ENCODE peak calls at places on chromosomes 13 and 19, in four cellular contexts. One of them, this sample, is unnamed. For H3K4me1, the result is how much of the 10 kb centered on the place peaks cover.

GRCh38 chr13:112171570-112171965 is 104.6 kb downstream of the SOX1 start:
- DNase-seq in neural progenitor cell: no peak
- DNase-seq in GM23338: no peak
- DNase-seq in CD4-positive, alpha-beta memory T cell: no peak
- DNase-seq in this sample: no peak

GRCh38 chr19:10514211-10515145 is 2.8 kb downstream of the S1PR5 start:
- DNase-seq in neural progenitor cell: peak
- DNase-seq in GM23338: peak
- DNase-seq in CD4-positive, alpha-beta memory T cell: peak
- DNase-seq in this sample: peak

GRCh38 chr13:110690516-110690915 is 15.4 kb downstream of the CARS2 start:
- DNase-seq in neural progenitor cell: no peak
- DNase-seq in GM23338: no peak
- DNase-seq in CD4-positive, alpha-beta memory T cell: no peak
- DNase-seq in this sample: no peak

GRCh38 chr19:46179076-46179740 is 31.2 kb downstream of the IGFL2 start:
- DNase-seq in neural progenitor cell: no peak
- DNase-seq in GM23338: no peak
- DNase-seq in CD4-positive, alpha-beta memory T cell: no peak
- DNase-seq in this sample: no peak

GRCh38 chr13:41813426-41813825 is 147.5 kb downstream of the VWA8 start:
- DNase-seq in neural progenitor cell: no peak
- DNase-seq in GM23338: no peak
- DNase-seq in CD4-positive, alpha-beta memory T cell: no peak
- DNase-seq in this sample: no peak

GRCh38 chr13:37326319-37326718 is 220.9 kb upstream of the CSNK1A1L start:
- DNase-seq in neural progenitor cell: no peak
- DNase-seq in GM23338: no peak
- DNase-seq in CD4-positive, alpha-beta memory T cell: no peak
- DNase-seq in this sample: no peak

GRCh38 chr13:77574076-77574475 is 38.6 kb downstream of the SCEL start:
- DNase-seq in neural progenitor cell: no peak
- DNase-seq in GM23338: no peak
- DNase-seq in CD4-positive, alpha-beta memory T cell: no peak
- DNase-seq in this sample: no peak

GRCh38 chr13:111011899-111012298 is 97.0 kb upstream of the ANKRD10 start:
- DNase-seq in neural progenitor cell: no peak
- DNase-seq in GM23338: no peak
- DNase-seq in CD4-positive, alpha-beta memory T cell: no peak
- DNase-seq in this sample: no peak

GRCh38 chr19:1717970-1718264 is 35.4 kb upstream of the ONECUT3 start:
- DNase-seq in neural progenitor cell: no peak
- DNase-seq in GM23338: no peak
- DNase-seq in CD4-positive, alpha-beta memory T cell: no peak
- DNase-seq in this sample: no peak

GRCh38 chr13:19860884-19861655 is 2.4 kb downstream of the ZMYM5 start:
- DNase-seq in neural progenitor cell: peak
- DNase-seq in GM23338: no peak
- DNase-seq in CD4-positive, alpha-beta memory T cell: no peak
- DNase-seq in this sample: no peak

GRCh38 chr13:40406405-40407138 is 259.9 kb downstream of the FOXO1 start:
- DNase-seq in neural progenitor cell: no peak
- DNase-seq in GM23338: no peak
- DNase-seq in CD4-positive, alpha-beta memory T cell: no peak
- DNase-seq in this sample: no peak

GRCh38 chr19:10010247-10010691 is at the start of gene COL5A3:
- DNase-seq in neural progenitor cell: peak
- DNase-seq in GM23338: peak
- DNase-seq in CD4-positive, alpha-beta memory T cell: no peak
- DNase-seq in this sample: no peak

GRCh38 chr13:29362849-29363604 is 232.5 kb downstream of the SLC7A1 start:
- DNase-seq in neural progenitor cell: peak
- DNase-seq in GM23338: peak
- DNase-seq in CD4-positive, alpha-beta memory T cell: peak
- DNase-seq in this sample: peak

GRCh38 chr13:113413178-113413897 is 40.0 kb downstream of the ADPRHL1 start:
- DNase-seq in neural progenitor cell: no peak
- DNase-seq in GM23338: no peak
- DNase-seq in CD4-positive, alpha-beta memory T cell: no peak
- DNase-seq in this sample: no peak

GRCh38 chr19:42271045-42271419 is 2.0 kb downstream of the CIC start:
- DNase-seq in neural progenitor cell: no peak
- DNase-seq in GM23338: no peak
- DNase-seq in CD4-positive, alpha-beta memory T cell: no peak
- DNase-seq in this sample: no peak

GRCh38 chr13:109790951-109791605 is 4.7 kb upstream of the IRS2 start:
- DNase-seq in neural progenitor cell: peak
- DNase-seq in GM23338: peak
- DNase-seq in CD4-positive, alpha-beta memory T cell: peak
- DNase-seq in this sample: peak

GRCh38 chr19:57583521-57584416 is at the start of gene ZIK1:
- DNase-seq in neural progenitor cell: peak
- DNase-seq in GM23338: peak
- DNase-seq in CD4-positive, alpha-beta memory T cell: peak
- DNase-seq in this sample: peak

GRCh38 chr19:46015080-46015960 is 7.5 kb downstream of the PGLYRP1 start:
- DNase-seq in neural progenitor cell: peak
- DNase-seq in GM23338: peak
- DNase-seq in CD4-positive, alpha-beta memory T cell: peak
- DNase-seq in this sample: peak

GRCh38 chr13:45120967-45121366 is 657 bp downstream of the GTF2F2 start:
- DNase-seq in neural progenitor cell: no peak
- DNase-seq in GM23338: no peak
- DNase-seq in CD4-positive, alpha-beta memory T cell: no peak
- DNase-seq in this sample: no peak

GRCh38 chr19:10876459-10877240 is 5.3 kb downstream of the CARM1 start:
- DNase-seq in neural progenitor cell: no peak
- DNase-seq in GM23338: no peak
- DNase-seq in CD4-positive, alpha-beta memory T cell: no peak
- DNase-seq in this sample: no peak

GRCh38 chr13:23427342-23428182 is 5.9 kb downstream of the SACS start:
- DNase-seq in neural progenitor cell: no peak
- DNase-seq in GM23338: no peak
- DNase-seq in CD4-positive, alpha-beta memory T cell: no peak
- DNase-seq in this sample: no peak

GRCh38 chr13:33089311-33089710 is 73.1 kb downstream of the KL start:
- DNase-seq in neural progenitor cell: no peak
- DNase-seq in GM23338: no peak
- DNase-seq in CD4-positive, alpha-beta memory T cell: no peak
- DNase-seq in this sample: no peak

GRCh38 chr19:15396436-15396835 is 16.8 kb upstream of the AKAP8 start:
- DNase-seq in neural progenitor cell: no peak
- DNase-seq in GM23338: no peak
- DNase-seq in CD4-positive, alpha-beta memory T cell: no peak
- DNase-seq in this sample: no peak

GRCh38 chr13:113977976-113978375 is 4.1 kb upstream of the C13orf46 start:
- DNase-seq in neural progenitor cell: no peak
- DNase-seq in GM23338: no peak
- DNase-seq in CD4-positive, alpha-beta memory T cell: no peak
- DNase-seq in this sample: no peak

GRCh38 chr13:94298346-94298745 is 181.1 kb downstream of the DCT start:
- DNase-seq in neural progenitor cell: no peak
- DNase-seq in GM23338: no peak
- DNase-seq in CD4-positive, alpha-beta memory T cell: no peak
- DNase-seq in this sample: no peak

GRCh38 chr13:35716186-35716585 is 239.7 kb upstream of the MAB21L1 start:
- DNase-seq in neural progenitor cell: no peak
- DNase-seq in GM23338: no peak
- DNase-seq in CD4-positive, alpha-beta memory T cell: no peak
- DNase-seq in this sample: no peak

GRCh38 chr13:101706651-101707050 is 254.2 kb downstream of the ITGBL1 start:
- DNase-seq in neural progenitor cell: no peak
- DNase-seq in GM23338: no peak
- DNase-seq in CD4-positive, alpha-beta memory T cell: peak
- DNase-seq in this sample: no peak

GRCh38 chr13:56166864-56167263 is 973.9 kb upstream of the PRR20A start:
- DNase-seq in neural progenitor cell: peak
- DNase-seq in GM23338: peak
- DNase-seq in CD4-positive, alpha-beta memory T cell: no peak
- DNase-seq in this sample: no peak

GRCh38 chr19:37087110-37087509 is 8.9 kb downstream of the ZNF420 start:
- DNase-seq in neural progenitor cell: no peak
- DNase-seq in GM23338: no peak
- DNase-seq in CD4-positive, alpha-beta memory T cell: no peak
- DNase-seq in this sample: no peak

GRCh38 chr19:30278882-30279254 is 93.3 kb upstream of the ZNF536 start:
- DNase-seq in neural progenitor cell: no peak
- DNase-seq in GM23338: no peak
- DNase-seq in CD4-positive, alpha-beta memory T cell: no peak
- DNase-seq in this sample: no peak

GRCh38 chr19:3801412-3802096 is 15.4 kb upstream of the MATK start:
- DNase-seq in neural progenitor cell: peak
- DNase-seq in GM23338: peak
- DNase-seq in CD4-positive, alpha-beta memory T cell: peak
- DNase-seq in this sample: peak

GRCh38 chr19:48752511-48753365 is at the start of gene FUT1:
- DNase-seq in neural progenitor cell: peak
- DNase-seq in GM23338: peak
- DNase-seq in CD4-positive, alpha-beta memory T cell: peak
- DNase-seq in this sample: no peak

GRCh38 chr19:48740705-48741030 is 258 bp upstream of the RASIP1 start:
- DNase-seq in neural progenitor cell: no peak
- DNase-seq in GM23338: no peak
- DNase-seq in CD4-positive, alpha-beta memory T cell: no peak
- DNase-seq in this sample: no peak

GRCh38 chr13:110232756-110233155 is 74.2 kb downstream of the COL4A1 start:
- DNase-seq in neural progenitor cell: no peak
- DNase-seq in GM23338: no peak
- DNase-seq in CD4-positive, alpha-beta memory T cell: no peak
- DNase-seq in this sample: no peak

GRCh38 chr13:103156346-103156998 is 90.3 kb upstream of the SLC10A2 start:
- DNase-seq in neural progenitor cell: no peak
- DNase-seq in GM23338: no peak
- DNase-seq in CD4-positive, alpha-beta memory T cell: no peak
- DNase-seq in this sample: no peak

GRCh38 chr13:103161476-103161875 is 95.3 kb upstream of the SLC10A2 start:
- DNase-seq in neural progenitor cell: no peak
- DNase-seq in GM23338: no peak
- DNase-seq in CD4-positive, alpha-beta memory T cell: no peak
- DNase-seq in this sample: no peak

GRCh38 chr13:103157034-103157433 is 90.8 kb upstream of the SLC10A2 start:
- DNase-seq in neural progenitor cell: no peak
- DNase-seq in GM23338: no peak
- DNase-seq in CD4-positive, alpha-beta memory T cell: no peak
- DNase-seq in this sample: no peak

DNA sequence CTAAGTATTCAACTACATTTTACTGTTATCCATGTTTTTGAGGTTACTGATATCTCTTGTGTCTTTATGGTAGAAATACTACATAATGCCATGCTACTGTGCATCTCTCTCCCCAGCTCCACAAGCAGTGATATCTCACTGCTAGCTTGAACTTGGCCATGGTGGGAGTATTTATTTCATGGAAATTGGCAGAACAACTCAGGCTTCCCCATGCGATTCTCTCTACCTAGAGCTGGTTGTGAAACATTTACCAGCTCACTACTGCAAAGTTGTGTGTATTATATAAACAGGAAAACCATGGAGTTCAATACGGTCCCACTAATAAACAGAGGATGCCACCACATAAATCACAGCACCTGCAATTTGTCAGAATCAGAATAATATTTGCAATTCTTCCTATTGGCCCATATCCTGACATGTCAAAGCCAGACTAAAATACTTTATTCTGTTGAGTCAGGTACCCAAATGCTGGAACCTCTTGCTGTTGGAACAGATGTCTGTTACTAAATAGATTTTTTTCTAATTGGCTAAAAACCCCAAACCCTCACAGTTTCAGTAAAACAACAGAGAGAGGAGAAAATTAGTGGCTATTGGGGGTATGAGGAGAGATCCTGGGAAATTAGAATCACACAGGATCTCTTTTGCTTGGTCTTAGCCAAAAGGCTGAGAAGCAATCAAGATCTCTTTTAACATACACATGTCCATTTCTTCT is 91.4 kb upstream of the SLC10A2 start:
- DNase-seq in neural progenitor cell: no peak
- DNase-seq in GM23338: no peak
- DNase-seq in CD4-positive, alpha-beta memory T cell: no peak
- DNase-seq in this sample: no peak
- H3K4me3 ChIP-seq in neural progenitor cell: no peak
- H3K4me3 ChIP-seq in GM23338: no peak
- H3K4me3 ChIP-seq in CD4-positive, alpha-beta memory T cell: no peak
- H3K4me3 ChIP-seq in this sample: no peak

DNA sequence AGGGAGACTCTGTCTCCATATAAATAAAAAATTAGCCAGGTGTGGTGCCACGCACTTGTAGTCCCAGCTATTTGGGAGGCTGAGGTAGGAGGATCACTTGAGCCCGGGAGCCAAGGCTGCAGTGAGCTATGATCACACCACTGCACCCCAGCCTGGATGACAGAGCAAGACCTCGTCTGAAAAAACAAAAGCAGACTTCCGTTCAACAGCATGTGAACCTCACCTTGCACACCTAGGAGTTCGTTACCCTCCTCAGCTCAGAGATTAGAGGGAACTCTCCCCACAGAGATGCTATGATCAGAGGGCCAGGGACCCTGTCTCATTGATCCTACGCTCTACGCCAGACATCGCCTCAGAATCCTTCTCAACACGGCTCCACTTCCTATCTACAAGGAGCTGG is 15.3 kb downstream of the ELL start:
- DNase-seq in neural progenitor cell: no peak
- DNase-seq in GM23338: no peak
- DNase-seq in CD4-positive, alpha-beta memory T cell: no peak
- DNase-seq in this sample: no peak
- H3K4me1 ChIP-seq in neural progenitor cell: under half
- H3K4me1 ChIP-seq in GM23338: under half
- H3K4me1 ChIP-seq in CD4-positive, alpha-beta memory T cell: half or more
- H3K4me1 ChIP-seq in this sample: under half

DNA sequence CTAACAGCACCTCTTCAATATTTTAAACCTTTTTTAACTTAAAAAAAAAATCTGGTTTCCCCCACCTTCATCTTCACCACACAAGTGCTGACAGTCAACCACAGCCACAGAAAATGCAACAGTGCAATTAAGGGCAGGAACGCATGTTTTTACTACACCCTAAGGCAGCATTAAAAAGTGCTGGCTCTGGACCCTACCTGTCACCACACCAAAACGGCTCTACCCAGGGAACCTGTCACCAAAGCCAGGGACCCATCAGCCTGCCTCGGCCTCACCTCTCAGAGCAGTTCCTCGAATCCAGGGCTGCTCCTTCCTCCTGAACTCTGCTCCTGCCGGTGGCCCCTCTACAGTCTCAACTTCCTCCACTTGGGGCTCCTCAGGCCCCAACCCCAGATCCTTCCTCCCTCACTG is 22.5 kb upstream of the SLC35E1 start:
- DNase-seq in neural progenitor cell: no peak
- DNase-seq in GM23338: no peak
- DNase-seq in CD4-positive, alpha-beta memory T cell: peak
- DNase-seq in this sample: no peak
- H3K4me3 ChIP-seq in neural progenitor cell: no peak
- H3K4me3 ChIP-seq in GM23338: no peak
- H3K4me3 ChIP-seq in CD4-positive, alpha-beta memory T cell: peak
- H3K4me3 ChIP-seq in this sample: peak

DNA sequence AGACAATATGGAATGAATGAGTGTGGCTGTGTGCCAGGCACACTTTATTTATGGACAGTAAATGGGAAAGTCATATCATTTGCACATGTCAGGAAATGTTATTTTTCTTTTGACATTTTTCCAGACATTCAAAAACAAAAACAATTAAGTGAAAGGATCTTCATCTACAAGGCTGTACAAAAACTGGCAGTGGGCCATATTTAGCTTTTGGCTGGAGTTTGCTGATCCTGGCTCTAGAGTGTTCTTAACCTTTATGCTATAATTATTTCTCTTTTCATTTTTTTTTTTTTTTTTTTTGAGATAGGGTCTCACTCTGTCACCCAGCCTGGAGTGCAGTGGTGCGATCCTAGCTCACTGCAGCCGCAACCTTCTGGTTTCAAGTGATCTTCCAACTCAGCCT is 6.5 kb upstream of the TNFSF9 start:
- DNase-seq in neural progenitor cell: no peak
- DNase-seq in GM23338: no peak
- DNase-seq in CD4-positive, alpha-beta memory T cell: no peak
- DNase-seq in this sample: no peak
- H3K4me1 ChIP-seq in neural progenitor cell: under half
- H3K4me1 ChIP-seq in GM23338: under half
- H3K4me1 ChIP-seq in CD4-positive, alpha-beta memory T cell: under half
- H3K4me1 ChIP-seq in this sample: under half

This sample was measured in naive thymus-derived CD4-positive, alpha-beta T cell.